ENCODE peak calls at places on chromosome 16, in seven cellular contexts. One of them, this sample, is unnamed.

GRCh38 chr16:9042943-9043680 is 48.3 kb upstream of the HAPSTR1 start:
- DNase-seq in AG09319: no peak
- DNase-seq in dermis microvascular lymphatic vessel endothelial cell: no peak
- DNase-seq in substantia nigra: no peak
- DNase-seq in activated T-cell treated with anti-CD3 and anti-CD28 coated beads, Interleukin-2, amount 50 U/mL, for 48 hours: no peak
- DNase-seq in effector CD4-positive, alpha-beta T cell: no peak
- DNase-seq in WTC11: no peak
- DNase-seq in this sample: no peak

GRCh38 chr16:782263-782662 is 5.9 kb downstream of the RPUSD1 start:
- DNase-seq in AG09319: no peak
- DNase-seq in dermis microvascular lymphatic vessel endothelial cell: no peak
- DNase-seq in substantia nigra: no peak
- DNase-seq in activated T-cell treated with anti-CD3 and anti-CD28 coated beads, Interleukin-2, amount 50 U/mL, for 48 hours: no peak
- DNase-seq in effector CD4-positive, alpha-beta T cell: no peak
- DNase-seq in WTC11: no peak
- DNase-seq in this sample: no peak

GRCh38 chr16:715448-716249 is 731 bp downstream of the METRN start:
- DNase-seq in AG09319: no peak
- DNase-seq in dermis microvascular lymphatic vessel endothelial cell: peak
- DNase-seq in substantia nigra: no peak
- DNase-seq in activated T-cell treated with anti-CD3 and anti-CD28 coated beads, Interleukin-2, amount 50 U/mL, for 48 hours: peak
- DNase-seq in effector CD4-positive, alpha-beta T cell: no peak
- DNase-seq in WTC11: no peak
- DNase-seq in this sample: no peak

GRCh38 chr16:47726031-47726675 is 265.0 kb downstream of the PHKB start:
- DNase-seq in AG09319: no peak
- DNase-seq in dermis microvascular lymphatic vessel endothelial cell: no peak
- DNase-seq in substantia nigra: no peak
- DNase-seq in activated T-cell treated with anti-CD3 and anti-CD28 coated beads, Interleukin-2, amount 50 U/mL, for 48 hours: no peak
- DNase-seq in effector CD4-positive, alpha-beta T cell: no peak
- DNase-seq in WTC11: no peak
- DNase-seq in this sample: no peak

GRCh38 chr16:68992521-68992920 is 112.9 kb upstream of the HAS3 start:
- DNase-seq in AG09319: no peak
- DNase-seq in dermis microvascular lymphatic vessel endothelial cell: peak
- DNase-seq in substantia nigra: no peak
- DNase-seq in activated T-cell treated with anti-CD3 and anti-CD28 coated beads, Interleukin-2, amount 50 U/mL, for 48 hours: no peak
- DNase-seq in effector CD4-positive, alpha-beta T cell: no peak
- DNase-seq in WTC11: no peak
- DNase-seq in this sample: no peak

GRCh38 chr16:833411-833810 is 32.9 kb upstream of the GNG13 start:
- DNase-seq in AG09319: no peak
- DNase-seq in dermis microvascular lymphatic vessel endothelial cell: no peak
- DNase-seq in substantia nigra: no peak
- DNase-seq in activated T-cell treated with anti-CD3 and anti-CD28 coated beads, Interleukin-2, amount 50 U/mL, for 48 hours: no peak
- DNase-seq in effector CD4-positive, alpha-beta T cell: no peak
- DNase-seq in WTC11: no peak
- DNase-seq in this sample: no peak

GRCh38 chr16:78925071-78925714 is 675.3 kb downstream of the MAF start:
- DNase-seq in AG09319: no peak
- DNase-seq in dermis microvascular lymphatic vessel endothelial cell: peak
- DNase-seq in substantia nigra: peak
- DNase-seq in activated T-cell treated with anti-CD3 and anti-CD28 coated beads, Interleukin-2, amount 50 U/mL, for 48 hours: peak
- DNase-seq in effector CD4-positive, alpha-beta T cell: no peak
- DNase-seq in WTC11: peak
- DNase-seq in this sample: no peak

GRCh38 chr16:88759245-88759975 is 25.6 kb downstream of the PIEZO1 start:
- DNase-seq in AG09319: no peak
- DNase-seq in dermis microvascular lymphatic vessel endothelial cell: peak
- DNase-seq in substantia nigra: no peak
- DNase-seq in activated T-cell treated with anti-CD3 and anti-CD28 coated beads, Interleukin-2, amount 50 U/mL, for 48 hours: no peak
- DNase-seq in effector CD4-positive, alpha-beta T cell: peak
- DNase-seq in WTC11: peak
- DNase-seq in this sample: no peak

GRCh38 chr16:62954144-62955032 is 918.1 kb upstream of the CDH8 start:
- DNase-seq in AG09319: no peak
- DNase-seq in dermis microvascular lymphatic vessel endothelial cell: no peak
- DNase-seq in substantia nigra: no peak
- DNase-seq in activated T-cell treated with anti-CD3 and anti-CD28 coated beads, Interleukin-2, amount 50 U/mL, for 48 hours: no peak
- DNase-seq in effector CD4-positive, alpha-beta T cell: no peak
- DNase-seq in WTC11: no peak
- DNase-seq in this sample: no peak

GRCh38 chr16:55021595-55022475 is 91.2 kb downstream of the IRX5 start:
- DNase-seq in AG09319: no peak
- DNase-seq in dermis microvascular lymphatic vessel endothelial cell: no peak
- DNase-seq in substantia nigra: no peak
- DNase-seq in activated T-cell treated with anti-CD3 and anti-CD28 coated beads, Interleukin-2, amount 50 U/mL, for 48 hours: no peak
- DNase-seq in effector CD4-positive, alpha-beta T cell: no peak
- DNase-seq in WTC11: peak
- DNase-seq in this sample: no peak

GRCh38 chr16:25411376-25412081 is 153.9 kb upstream of the ZKSCAN2 start:
- DNase-seq in AG09319: no peak
- DNase-seq in dermis microvascular lymphatic vessel endothelial cell: no peak
- DNase-seq in substantia nigra: no peak
- DNase-seq in activated T-cell treated with anti-CD3 and anti-CD28 coated beads, Interleukin-2, amount 50 U/mL, for 48 hours: no peak
- DNase-seq in effector CD4-positive, alpha-beta T cell: no peak
- DNase-seq in WTC11: no peak
- DNase-seq in this sample: no peak

GRCh38 chr16:50453446-50453845 is 84.7 kb upstream of the BRD7 start:
- DNase-seq in AG09319: no peak
- DNase-seq in dermis microvascular lymphatic vessel endothelial cell: no peak
- DNase-seq in substantia nigra: no peak
- DNase-seq in activated T-cell treated with anti-CD3 and anti-CD28 coated beads, Interleukin-2, amount 50 U/mL, for 48 hours: no peak
- DNase-seq in effector CD4-positive, alpha-beta T cell: no peak
- DNase-seq in WTC11: no peak
- DNase-seq in this sample: no peak

GRCh38 chr16:66968847-66969246 is 7.8 kb downstream of the CES3 start:
- DNase-seq in AG09319: no peak
- DNase-seq in dermis microvascular lymphatic vessel endothelial cell: no peak
- DNase-seq in substantia nigra: peak
- DNase-seq in activated T-cell treated with anti-CD3 and anti-CD28 coated beads, Interleukin-2, amount 50 U/mL, for 48 hours: no peak
- DNase-seq in effector CD4-positive, alpha-beta T cell: no peak
- DNase-seq in WTC11: no peak
- DNase-seq in this sample: no peak

GRCh38 chr16:72224260-72224768 is 52.4 kb upstream of the PMFBP1 start:
- DNase-seq in AG09319: no peak
- DNase-seq in dermis microvascular lymphatic vessel endothelial cell: no peak
- DNase-seq in substantia nigra: no peak
- DNase-seq in activated T-cell treated with anti-CD3 and anti-CD28 coated beads, Interleukin-2, amount 50 U/mL, for 48 hours: no peak
- DNase-seq in effector CD4-positive, alpha-beta T cell: no peak
- DNase-seq in WTC11: no peak
- DNase-seq in this sample: no peak

GRCh38 chr16:13835357-13835756 is 84.6 kb upstream of the ERCC4 start:
- DNase-seq in AG09319: no peak
- DNase-seq in dermis microvascular lymphatic vessel endothelial cell: no peak
- DNase-seq in substantia nigra: no peak
- DNase-seq in activated T-cell treated with anti-CD3 and anti-CD28 coated beads, Interleukin-2, amount 50 U/mL, for 48 hours: no peak
- DNase-seq in effector CD4-positive, alpha-beta T cell: no peak
- DNase-seq in WTC11: no peak
- DNase-seq in this sample: no peak

GRCh38 chr16:28863929-28864886 is 565 bp downstream of the SH2B1 start:
- DNase-seq in AG09319: no peak
- DNase-seq in dermis microvascular lymphatic vessel endothelial cell: peak
- DNase-seq in substantia nigra: no peak
- DNase-seq in activated T-cell treated with anti-CD3 and anti-CD28 coated beads, Interleukin-2, amount 50 U/mL, for 48 hours: no peak
- DNase-seq in effector CD4-positive, alpha-beta T cell: peak
- DNase-seq in WTC11: no peak
- DNase-seq in this sample: no peak

GRCh38 chr16:49189286-49189685 is 92.4 kb downstream of the CBLN1 start:
- DNase-seq in AG09319: no peak
- DNase-seq in dermis microvascular lymphatic vessel endothelial cell: no peak
- DNase-seq in substantia nigra: no peak
- DNase-seq in activated T-cell treated with anti-CD3 and anti-CD28 coated beads, Interleukin-2, amount 50 U/mL, for 48 hours: no peak
- DNase-seq in effector CD4-positive, alpha-beta T cell: no peak
- DNase-seq in WTC11: no peak
- DNase-seq in this sample: no peak

GRCh38 chr16:81432899-81433560 is 11.6 kb upstream of the CMIP start:
- DNase-seq in AG09319: no peak
- DNase-seq in dermis microvascular lymphatic vessel endothelial cell: no peak
- DNase-seq in substantia nigra: no peak
- DNase-seq in activated T-cell treated with anti-CD3 and anti-CD28 coated beads, Interleukin-2, amount 50 U/mL, for 48 hours: no peak
- DNase-seq in effector CD4-positive, alpha-beta T cell: no peak
- DNase-seq in WTC11: no peak
- DNase-seq in this sample: no peak

GRCh38 chr16:50208460-50208931 is 55.4 kb downstream of the TENT4B start:
- DNase-seq in AG09319: no peak
- DNase-seq in dermis microvascular lymphatic vessel endothelial cell: peak
- DNase-seq in substantia nigra: no peak
- DNase-seq in activated T-cell treated with anti-CD3 and anti-CD28 coated beads, Interleukin-2, amount 50 U/mL, for 48 hours: no peak
- DNase-seq in effector CD4-positive, alpha-beta T cell: no peak
- DNase-seq in WTC11: no peak
- DNase-seq in this sample: no peak

GRCh38 chr16:67346328-67346727 is 19.7 kb downstream of the LRRC36 start:
- DNase-seq in AG09319: no peak
- DNase-seq in dermis microvascular lymphatic vessel endothelial cell: peak
- DNase-seq in substantia nigra: no peak
- DNase-seq in activated T-cell treated with anti-CD3 and anti-CD28 coated beads, Interleukin-2, amount 50 U/mL, for 48 hours: no peak
- DNase-seq in effector CD4-positive, alpha-beta T cell: no peak
- DNase-seq in WTC11: no peak
- DNase-seq in this sample: no peak

GRCh38 chr16:67425046-67425445 is 5.9 kb upstream of the HSD11B2 start:
- DNase-seq in AG09319: no peak
- DNase-seq in dermis microvascular lymphatic vessel endothelial cell: no peak
- DNase-seq in substantia nigra: no peak
- DNase-seq in activated T-cell treated with anti-CD3 and anti-CD28 coated beads, Interleukin-2, amount 50 U/mL, for 48 hours: no peak
- DNase-seq in effector CD4-positive, alpha-beta T cell: no peak
- DNase-seq in WTC11: no peak
- DNase-seq in this sample: no peak

GRCh38 chr16:11144122-11144521 is 111.9 kb downstream of the SOCS1 start:
- DNase-seq in AG09319: no peak
- DNase-seq in dermis microvascular lymphatic vessel endothelial cell: no peak
- DNase-seq in substantia nigra: no peak
- DNase-seq in activated T-cell treated with anti-CD3 and anti-CD28 coated beads, Interleukin-2, amount 50 U/mL, for 48 hours: no peak
- DNase-seq in effector CD4-positive, alpha-beta T cell: no peak
- DNase-seq in WTC11: no peak
- DNase-seq in this sample: no peak

GRCh38 chr16:81515281-81515680 is 70.7 kb downstream of the CMIP start:
- DNase-seq in AG09319: no peak
- DNase-seq in dermis microvascular lymphatic vessel endothelial cell: no peak
- DNase-seq in substantia nigra: no peak
- DNase-seq in activated T-cell treated with anti-CD3 and anti-CD28 coated beads, Interleukin-2, amount 50 U/mL, for 48 hours: no peak
- DNase-seq in effector CD4-positive, alpha-beta T cell: no peak
- DNase-seq in WTC11: no peak
- DNase-seq in this sample: no peak

GRCh38 chr16:84726670-84727467 is 27.1 kb downstream of the USP10 start:
- DNase-seq in AG09319: no peak
- DNase-seq in dermis microvascular lymphatic vessel endothelial cell: no peak
- DNase-seq in substantia nigra: no peak
- DNase-seq in activated T-cell treated with anti-CD3 and anti-CD28 coated beads, Interleukin-2, amount 50 U/mL, for 48 hours: no peak
- DNase-seq in effector CD4-positive, alpha-beta T cell: no peak
- DNase-seq in WTC11: peak
- DNase-seq in this sample: no peak

GRCh38 chr16:31404353-31405064 is 11.4 kb downstream of the ITGAD start:
- DNase-seq in AG09319: no peak
- DNase-seq in dermis microvascular lymphatic vessel endothelial cell: no peak
- DNase-seq in substantia nigra: no peak
- DNase-seq in activated T-cell treated with anti-CD3 and anti-CD28 coated beads, Interleukin-2, amount 50 U/mL, for 48 hours: no peak
- DNase-seq in effector CD4-positive, alpha-beta T cell: no peak
- DNase-seq in WTC11: no peak
- DNase-seq in this sample: peak

GRCh38 chr16:20002936-20003335 is 70.8 kb downstream of the GPR139 start:
- DNase-seq in AG09319: no peak
- DNase-seq in dermis microvascular lymphatic vessel endothelial cell: no peak
- DNase-seq in substantia nigra: no peak
- DNase-seq in activated T-cell treated with anti-CD3 and anti-CD28 coated beads, Interleukin-2, amount 50 U/mL, for 48 hours: no peak
- DNase-seq in effector CD4-positive, alpha-beta T cell: no peak
- DNase-seq in WTC11: no peak
- DNase-seq in this sample: no peak

GRCh38 chr16:82694239-82694874 is 67.6 kb downstream of the CDH13 start:
- DNase-seq in AG09319: no peak
- DNase-seq in dermis microvascular lymphatic vessel endothelial cell: no peak
- DNase-seq in substantia nigra: no peak
- DNase-seq in activated T-cell treated with anti-CD3 and anti-CD28 coated beads, Interleukin-2, amount 50 U/mL, for 48 hours: no peak
- DNase-seq in effector CD4-positive, alpha-beta T cell: no peak
- DNase-seq in WTC11: no peak
- DNase-seq in this sample: no peak

GRCh38 chr16:86298166-86299131 is 211.9 kb upstream of the FOXF1 start:
- DNase-seq in AG09319: no peak
- DNase-seq in dermis microvascular lymphatic vessel endothelial cell: no peak
- DNase-seq in substantia nigra: no peak
- DNase-seq in activated T-cell treated with anti-CD3 and anti-CD28 coated beads, Interleukin-2, amount 50 U/mL, for 48 hours: no peak
- DNase-seq in effector CD4-positive, alpha-beta T cell: no peak
- DNase-seq in WTC11: no peak
- DNase-seq in this sample: no peak

GRCh38 chr16:85960486-85961046 is 61.6 kb downstream of the IRF8 start:
- DNase-seq in AG09319: no peak
- DNase-seq in dermis microvascular lymphatic vessel endothelial cell: no peak
- DNase-seq in substantia nigra: no peak
- DNase-seq in activated T-cell treated with anti-CD3 and anti-CD28 coated beads, Interleukin-2, amount 50 U/mL, for 48 hours: no peak
- DNase-seq in effector CD4-positive, alpha-beta T cell: no peak
- DNase-seq in WTC11: no peak
- DNase-seq in this sample: no peak

GRCh38 chr16:9489823-9490467 is 398.5 kb downstream of the HAPSTR1 start:
- DNase-seq in AG09319: no peak
- DNase-seq in dermis microvascular lymphatic vessel endothelial cell: no peak
- DNase-seq in substantia nigra: peak
- DNase-seq in activated T-cell treated with anti-CD3 and anti-CD28 coated beads, Interleukin-2, amount 50 U/mL, for 48 hours: no peak
- DNase-seq in effector CD4-positive, alpha-beta T cell: no peak
- DNase-seq in WTC11: peak
- DNase-seq in this sample: no peak

GRCh38 chr16:51321251-51321650 is 170.2 kb upstream of the SALL1 start:
- DNase-seq in AG09319: no peak
- DNase-seq in dermis microvascular lymphatic vessel endothelial cell: no peak
- DNase-seq in substantia nigra: no peak
- DNase-seq in activated T-cell treated with anti-CD3 and anti-CD28 coated beads, Interleukin-2, amount 50 U/mL, for 48 hours: no peak
- DNase-seq in effector CD4-positive, alpha-beta T cell: no peak
- DNase-seq in WTC11: no peak
- DNase-seq in this sample: no peak

GRCh38 chr16:85211247-85211910 is 99.1 kb upstream of the CIBAR2 start:
- DNase-seq in AG09319: no peak
- DNase-seq in dermis microvascular lymphatic vessel endothelial cell: no peak
- DNase-seq in substantia nigra: no peak
- DNase-seq in activated T-cell treated with anti-CD3 and anti-CD28 coated beads, Interleukin-2, amount 50 U/mL, for 48 hours: no peak
- DNase-seq in effector CD4-positive, alpha-beta T cell: no peak
- DNase-seq in WTC11: no peak
- DNase-seq in this sample: no peak

GRCh38 chr16:54720259-54720658 is 210.4 kb upstream of the IRX5 start:
- DNase-seq in AG09319: no peak
- DNase-seq in dermis microvascular lymphatic vessel endothelial cell: no peak
- DNase-seq in substantia nigra: no peak
- DNase-seq in activated T-cell treated with anti-CD3 and anti-CD28 coated beads, Interleukin-2, amount 50 U/mL, for 48 hours: no peak
- DNase-seq in effector CD4-positive, alpha-beta T cell: no peak
- DNase-seq in WTC11: no peak
- DNase-seq in this sample: no peak

GRCh38 chr16:88738167-88739084 is 32.1 kb downstream of the CTU2 start:
- DNase-seq in AG09319: no peak
- DNase-seq in dermis microvascular lymphatic vessel endothelial cell: no peak
- DNase-seq in substantia nigra: no peak
- DNase-seq in activated T-cell treated with anti-CD3 and anti-CD28 coated beads, Interleukin-2, amount 50 U/mL, for 48 hours: no peak
- DNase-seq in effector CD4-positive, alpha-beta T cell: no peak
- DNase-seq in WTC11: no peak
- DNase-seq in this sample: no peak

This sample was measured in GOT3.